ENCODE peak calls at places on chromosomes 1 and 21, in nine cellular contexts. One of them, this sample, is unnamed. For H3K4me1, the result is how much of the 10 kb centered on the place peaks cover.

GRCh38 chr1:54252371-54252770 is 52.4 kb downstream of the MRPL37 start:
- DNase-seq in adipocyte: no peak
- DNase-seq in neural progenitor cell: no peak
- DNase-seq in A549: no peak
- DNase-seq in HepG2: no peak
- DNase-seq in HCT116: no peak
- DNase-seq in GM23248: no peak
- DNase-seq in tibial nerve: no peak
- DNase-seq in CD4-positive, alpha-beta memory T cell: no peak
- DNase-seq in this sample: no peak

GRCh38 chr1:211323156-211324063 is 3.2 kb upstream of the TRAF5 start:
- DNase-seq in adipocyte: peak
- DNase-seq in neural progenitor cell: peak
- DNase-seq in A549: peak
- DNase-seq in HepG2: peak
- DNase-seq in HCT116: no peak
- DNase-seq in GM23248: peak
- DNase-seq in tibial nerve: peak
- DNase-seq in CD4-positive, alpha-beta memory T cell: peak
- DNase-seq in this sample: peak

GRCh38 chr21:25887646-25888321 is 153.0 kb downstream of the GABPA start:
- DNase-seq in adipocyte: no peak
- DNase-seq in neural progenitor cell: no peak
- DNase-seq in A549: no peak
- DNase-seq in HepG2: peak
- DNase-seq in HCT116: no peak
- DNase-seq in GM23248: no peak
- DNase-seq in tibial nerve: no peak
- DNase-seq in CD4-positive, alpha-beta memory T cell: no peak
- DNase-seq in this sample: peak

GRCh38 chr1:38740543-38740942 is 119.0 kb downstream of the RRAGC start:
- DNase-seq in adipocyte: peak
- DNase-seq in neural progenitor cell: no peak
- DNase-seq in A549: no peak
- DNase-seq in HepG2: no peak
- DNase-seq in HCT116: no peak
- DNase-seq in GM23248: peak
- DNase-seq in tibial nerve: no peak
- DNase-seq in CD4-positive, alpha-beta memory T cell: no peak
- DNase-seq in this sample: no peak

GRCh38 chr1:27391511-27392095 is 819 bp upstream of the GPR3 start:
- DNase-seq in adipocyte: peak
- DNase-seq in neural progenitor cell: peak
- DNase-seq in A549: no peak
- DNase-seq in HepG2: peak
- DNase-seq in HCT116: peak
- DNase-seq in GM23248: peak
- DNase-seq in tibial nerve: peak
- DNase-seq in CD4-positive, alpha-beta memory T cell: no peak
- DNase-seq in this sample: no peak

GRCh38 chr1:235601087-235601486 is 48.5 kb downstream of the GNG4 start:
- DNase-seq in adipocyte: peak
- DNase-seq in neural progenitor cell: peak
- DNase-seq in A549: no peak
- DNase-seq in HepG2: no peak
- DNase-seq in HCT116: no peak
- DNase-seq in GM23248: peak
- DNase-seq in tibial nerve: no peak
- DNase-seq in CD4-positive, alpha-beta memory T cell: no peak
- DNase-seq in this sample: peak

GRCh38 chr1:68010094-68010493 is 40.3 kb downstream of the DIRAS3 start:
- DNase-seq in adipocyte: peak
- DNase-seq in neural progenitor cell: no peak
- DNase-seq in A549: no peak
- DNase-seq in HepG2: no peak
- DNase-seq in HCT116: peak
- DNase-seq in GM23248: peak
- DNase-seq in tibial nerve: no peak
- DNase-seq in CD4-positive, alpha-beta memory T cell: no peak
- DNase-seq in this sample: peak

GRCh38 chr1:11707621-11708276 is 16.2 kb downstream of the DRAXIN start:
- DNase-seq in adipocyte: no peak
- DNase-seq in neural progenitor cell: no peak
- DNase-seq in A549: no peak
- DNase-seq in HepG2: peak
- DNase-seq in HCT116: no peak
- DNase-seq in GM23248: no peak
- DNase-seq in tibial nerve: no peak
- DNase-seq in CD4-positive, alpha-beta memory T cell: no peak
- DNase-seq in this sample: peak

GRCh38 chr1:64574301-64574700 is 104.4 kb downstream of the CACHD1 start:
- DNase-seq in adipocyte: no peak
- DNase-seq in neural progenitor cell: no peak
- DNase-seq in A549: no peak
- DNase-seq in HepG2: no peak
- DNase-seq in HCT116: no peak
- DNase-seq in GM23248: peak
- DNase-seq in tibial nerve: no peak
- DNase-seq in CD4-positive, alpha-beta memory T cell: no peak
- DNase-seq in this sample: no peak

GRCh38 chr1:229230136-229230892 is 40.6 kb upstream of the RAB4A start:
- DNase-seq in adipocyte: no peak
- DNase-seq in neural progenitor cell: no peak
- DNase-seq in A549: no peak
- DNase-seq in HepG2: peak
- DNase-seq in HCT116: no peak
- DNase-seq in GM23248: no peak
- DNase-seq in tibial nerve: no peak
- DNase-seq in CD4-positive, alpha-beta memory T cell: no peak
- DNase-seq in this sample: no peak

GRCh38 chr1:241488739-241489138 is 30.8 kb downstream of the FH start:
- DNase-seq in adipocyte: no peak
- DNase-seq in neural progenitor cell: no peak
- DNase-seq in A549: no peak
- DNase-seq in HepG2: no peak
- DNase-seq in HCT116: no peak
- DNase-seq in GM23248: no peak
- DNase-seq in tibial nerve: no peak
- DNase-seq in CD4-positive, alpha-beta memory T cell: no peak
- DNase-seq in this sample: no peak

GRCh38 chr1:241485145-241485544 is 34.4 kb downstream of the FH start:
- DNase-seq in adipocyte: no peak
- DNase-seq in neural progenitor cell: no peak
- DNase-seq in A549: no peak
- DNase-seq in HepG2: no peak
- DNase-seq in HCT116: no peak
- DNase-seq in GM23248: no peak
- DNase-seq in tibial nerve: no peak
- DNase-seq in CD4-positive, alpha-beta memory T cell: no peak
- DNase-seq in this sample: no peak

GRCh38 chr1:241482761-241483250 is 36.7 kb downstream of the FH start:
- DNase-seq in adipocyte: peak
- DNase-seq in neural progenitor cell: no peak
- DNase-seq in A549: peak
- DNase-seq in HepG2: no peak
- DNase-seq in HCT116: peak
- DNase-seq in GM23248: peak
- DNase-seq in tibial nerve: no peak
- DNase-seq in CD4-positive, alpha-beta memory T cell: no peak
- DNase-seq in this sample: no peak

DNA sequence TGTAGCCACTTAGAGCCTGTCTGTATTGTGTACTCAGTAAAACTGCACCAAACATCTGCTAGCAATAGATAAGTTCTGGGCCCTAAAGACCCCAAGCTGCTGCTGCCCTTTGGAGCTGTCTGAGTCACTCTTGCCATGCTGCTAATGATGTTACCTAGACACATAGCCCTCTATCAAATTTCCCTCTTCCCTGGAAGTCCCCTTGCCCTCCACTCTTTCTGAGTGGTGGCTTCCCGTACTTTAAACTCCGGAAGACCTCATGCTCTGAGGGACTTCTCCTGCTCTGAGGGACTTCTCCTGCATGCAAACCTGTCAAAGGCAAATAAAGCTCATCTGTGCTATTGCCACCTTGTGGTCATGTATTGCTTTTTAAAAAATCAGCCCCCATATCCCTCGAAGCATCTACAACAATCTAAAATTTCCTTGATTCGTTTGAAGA is 34.0 kb downstream of the FH start:
- DNase-seq in adipocyte: peak
- DNase-seq in neural progenitor cell: peak
- DNase-seq in A549: peak
- DNase-seq in HepG2: peak
- DNase-seq in HCT116: peak
- DNase-seq in GM23248: peak
- DNase-seq in tibial nerve: no peak
- DNase-seq in CD4-positive, alpha-beta memory T cell: no peak
- DNase-seq in this sample: peak
- H3K4me3 ChIP-seq in adipocyte: no peak
- H3K4me3 ChIP-seq in neural progenitor cell: no peak
- H3K4me3 ChIP-seq in A549: no peak
- H3K4me3 ChIP-seq in HepG2: no peak
- H3K4me3 ChIP-seq in HCT116: no peak
- H3K4me3 ChIP-seq in GM23248: no peak
- H3K4me3 ChIP-seq in tibial nerve: no peak
- H3K4me3 ChIP-seq in CD4-positive, alpha-beta memory T cell: no peak
- H3K4me3 ChIP-seq in this sample: no peak

GRCh38 chr1:17233675-17234074 is 15.2 kb upstream of the PADI3 start:
- DNase-seq in adipocyte: peak
- DNase-seq in neural progenitor cell: no peak
- DNase-seq in A549: peak
- DNase-seq in HepG2: no peak
- DNase-seq in HCT116: peak
- DNase-seq in GM23248: peak
- DNase-seq in tibial nerve: peak
- DNase-seq in CD4-positive, alpha-beta memory T cell: no peak
- DNase-seq in this sample: peak

GRCh38 chr1:17236779-17237601 is 11.9 kb upstream of the PADI3 start:
- DNase-seq in adipocyte: peak
- DNase-seq in neural progenitor cell: peak
- DNase-seq in A549: peak
- DNase-seq in HepG2: peak
- DNase-seq in HCT116: peak
- DNase-seq in GM23248: peak
- DNase-seq in tibial nerve: peak
- DNase-seq in CD4-positive, alpha-beta memory T cell: peak
- DNase-seq in this sample: peak

GRCh38 chr1:17232759-17233661 is 15.9 kb upstream of the PADI3 start:
- DNase-seq in adipocyte: peak
- DNase-seq in neural progenitor cell: no peak
- DNase-seq in A549: peak
- DNase-seq in HepG2: no peak
- DNase-seq in HCT116: peak
- DNase-seq in GM23248: peak
- DNase-seq in tibial nerve: no peak
- DNase-seq in CD4-positive, alpha-beta memory T cell: no peak
- DNase-seq in this sample: peak

GRCh38 chr1:17235135-17235880 is 13.6 kb upstream of the PADI3 start:
- DNase-seq in adipocyte: no peak
- DNase-seq in neural progenitor cell: no peak
- DNase-seq in A549: no peak
- DNase-seq in HepG2: no peak
- DNase-seq in HCT116: no peak
- DNase-seq in GM23248: no peak
- DNase-seq in tibial nerve: no peak
- DNase-seq in CD4-positive, alpha-beta memory T cell: no peak
- DNase-seq in this sample: peak

DNA sequence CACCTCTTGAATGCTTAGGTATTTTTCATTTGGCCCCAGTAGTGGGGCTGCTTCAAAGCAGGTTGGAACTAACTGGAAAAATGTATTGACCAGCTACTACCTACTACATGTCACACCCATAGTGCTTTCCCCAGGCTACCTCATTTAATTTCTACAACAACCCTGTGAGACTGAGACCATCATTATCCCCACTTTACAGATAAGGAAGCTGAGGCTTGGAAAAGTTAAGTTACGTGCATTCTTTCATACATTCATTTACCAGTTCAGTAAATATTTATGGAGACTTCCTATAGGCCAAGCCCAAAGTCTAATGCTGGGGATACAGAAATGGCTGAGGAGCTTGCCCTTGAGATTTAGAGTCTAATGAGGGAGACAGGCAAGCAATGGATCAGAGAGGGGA is 14.5 kb upstream of the PADI3 start:
- DNase-seq in adipocyte: no peak
- DNase-seq in neural progenitor cell: no peak
- DNase-seq in A549: no peak
- DNase-seq in HepG2: no peak
- DNase-seq in HCT116: no peak
- DNase-seq in GM23248: no peak
- DNase-seq in tibial nerve: no peak
- DNase-seq in CD4-positive, alpha-beta memory T cell: no peak
- DNase-seq in this sample: no peak
- H3K4me1 ChIP-seq in adipocyte: under half
- H3K4me1 ChIP-seq in neural progenitor cell: under half
- H3K4me1 ChIP-seq in A549: half or more
- H3K4me1 ChIP-seq in HepG2: under half
- H3K4me1 ChIP-seq in HCT116: half or more
- H3K4me1 ChIP-seq in GM23248: under half
- H3K4me1 ChIP-seq in tibial nerve: under half
- H3K4me1 ChIP-seq in CD4-positive, alpha-beta memory T cell: under half
- H3K4me1 ChIP-seq in this sample: under half

DNA sequence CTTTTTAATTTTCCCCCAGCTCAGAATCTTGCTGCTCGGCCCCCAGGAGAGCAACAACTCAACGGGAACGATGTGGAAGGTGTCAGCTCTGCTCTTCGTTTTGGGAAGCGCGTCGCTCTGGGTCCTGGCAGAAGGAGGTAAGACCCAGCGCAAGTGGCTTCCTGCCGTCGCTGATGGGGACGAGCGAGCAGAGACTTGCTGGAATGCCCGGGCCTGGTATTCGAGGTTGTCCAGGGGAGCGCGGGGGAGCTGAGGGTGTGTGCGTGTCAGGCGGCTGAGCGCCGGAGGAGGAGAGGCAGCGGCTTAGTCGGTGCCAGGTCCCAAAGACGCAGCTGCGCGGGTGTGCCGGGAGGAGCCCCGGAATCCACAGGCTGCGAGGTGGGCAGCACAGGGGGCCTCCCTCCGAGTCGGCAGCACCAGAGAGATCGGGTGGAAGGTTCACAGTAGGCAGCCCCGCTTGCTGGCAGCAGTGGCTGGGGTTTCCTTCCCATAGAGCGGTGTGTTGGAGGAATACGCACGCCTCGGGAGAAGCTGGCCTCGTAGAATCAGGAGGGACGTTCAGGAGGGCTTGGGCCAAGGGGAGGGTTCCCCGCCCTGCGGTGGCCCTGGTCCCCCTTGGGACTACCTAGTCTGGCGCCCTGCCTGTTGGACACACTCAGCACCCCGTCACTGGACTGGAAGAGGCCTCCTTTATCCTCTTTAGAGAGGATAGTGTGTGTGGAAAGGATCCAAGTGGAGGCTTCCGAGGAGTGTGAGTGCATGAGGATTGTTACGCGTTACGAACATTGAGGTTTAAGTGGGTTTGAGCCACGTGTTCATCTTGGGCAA is 546 bp downstream of the PDPN start:
- DNase-seq in adipocyte: no peak
- DNase-seq in neural progenitor cell: peak
- DNase-seq in A549: no peak
- DNase-seq in HepG2: no peak
- DNase-seq in HCT116: no peak
- DNase-seq in GM23248: peak
- DNase-seq in tibial nerve: no peak
- DNase-seq in CD4-positive, alpha-beta memory T cell: no peak
- DNase-seq in this sample: no peak
- H3K4me3 ChIP-seq in adipocyte: peak
- H3K4me3 ChIP-seq in neural progenitor cell: peak
- H3K4me3 ChIP-seq in A549: no peak
- H3K4me3 ChIP-seq in HepG2: no peak
- H3K4me3 ChIP-seq in HCT116: no peak
- H3K4me3 ChIP-seq in GM23248: peak
- H3K4me3 ChIP-seq in tibial nerve: peak
- H3K4me3 ChIP-seq in CD4-positive, alpha-beta memory T cell: no peak
- H3K4me3 ChIP-seq in this sample: no peak

GRCh38 chr1:22414244-22414751 is 37.4 kb upstream of the ZBTB40 start:
- DNase-seq in adipocyte: no peak
- DNase-seq in neural progenitor cell: no peak
- DNase-seq in A549: peak
- DNase-seq in HepG2: peak
- DNase-seq in HCT116: no peak
- DNase-seq in GM23248: no peak
- DNase-seq in tibial nerve: no peak
- DNase-seq in CD4-positive, alpha-beta memory T cell: no peak
- DNase-seq in this sample: peak
- H3K4me1 ChIP-seq in adipocyte: under half
- H3K4me1 ChIP-seq in neural progenitor cell: under half
- H3K4me1 ChIP-seq in A549: under half
- H3K4me1 ChIP-seq in HepG2: under half
- H3K4me1 ChIP-seq in HCT116: under half
- H3K4me1 ChIP-seq in GM23248: under half
- H3K4me1 ChIP-seq in tibial nerve: under half
- H3K4me1 ChIP-seq in CD4-positive, alpha-beta memory T cell: under half
- H3K4me1 ChIP-seq in this sample: under half